ENCODE peak calls at places on chromosome 6, in five cellular contexts. One of them, this sample, is unnamed.

GRCh38 chr6:42335896-42336295 is 115.8 kb downstream of the TRERF1 start:
- DNase-seq in IMR-90: peak; percentile 20
- DNase-seq in neuronal stem cell: no peak
- DNase-seq in H1: no peak
- DNase-seq in mesenchymal stem cell: no peak
- DNase-seq in this sample: no peak

GRCh38 chr6:152170702-152171667 is 363.5 kb downstream of the ESR1 start:
- DNase-seq in IMR-90: peak; percentile 75
- DNase-seq in neuronal stem cell: no peak
- DNase-seq in H1: no peak
- DNase-seq in mesenchymal stem cell: peak; percentile 13
- DNase-seq in this sample: no peak

GRCh38 chr6:2942916-2943563 is 28.3 kb downstream of the SERPINB6 start:
- DNase-seq in IMR-90: no peak
- DNase-seq in neuronal stem cell: no peak
- DNase-seq in H1: peak; percentile 38
- DNase-seq in mesenchymal stem cell: no peak
- DNase-seq in this sample: no peak

GRCh38 chr6:36731622-36732310 is 34.1 kb downstream of the RAB44 start:
- DNase-seq in IMR-90: no peak
- DNase-seq in neuronal stem cell: no peak
- DNase-seq in H1: no peak
- DNase-seq in mesenchymal stem cell: no peak
- DNase-seq in this sample: no peak

GRCh38 chr6:84260926-84261325 is 33.5 kb upstream of the CEP162 start:
- DNase-seq in IMR-90: no peak
- DNase-seq in neuronal stem cell: no peak
- DNase-seq in H1: no peak
- DNase-seq in mesenchymal stem cell: no peak
- DNase-seq in this sample: no peak

GRCh38 chr6:154370545-154370944 is 13.9 kb upstream of the IPCEF1 start:
- DNase-seq in IMR-90: peak; percentile 58
- DNase-seq in neuronal stem cell: no peak
- DNase-seq in H1: no peak
- DNase-seq in mesenchymal stem cell: peak; percentile 41
- DNase-seq in this sample: no peak

GRCh38 chr6:12164508-12164770 is 125.7 kb upstream of the EDN1 start:
- DNase-seq in IMR-90: peak; percentile 48
- DNase-seq in neuronal stem cell: no peak
- DNase-seq in H1: no peak
- DNase-seq in mesenchymal stem cell: no peak
- DNase-seq in this sample: no peak

GRCh38 chr6:111721677-111722219 is 116.1 kb upstream of the TRAF3IP2 start:
- DNase-seq in IMR-90: peak; percentile 44
- DNase-seq in neuronal stem cell: no peak
- DNase-seq in H1: peak; percentile 84
- DNase-seq in mesenchymal stem cell: no peak
- DNase-seq in this sample: peak; percentile 52

GRCh38 chr6:9398794-9399373 is 963.5 kb upstream of the SLC35B3 start:
- DNase-seq in IMR-90: no peak
- DNase-seq in neuronal stem cell: no peak
- DNase-seq in H1: no peak
- DNase-seq in mesenchymal stem cell: no peak
- DNase-seq in this sample: no peak

GRCh38 chr6:27553123-27553904 is 80.4 kb upstream of the ZNF184 start:
- DNase-seq in IMR-90: peak; percentile 57
- DNase-seq in neuronal stem cell: no peak
- DNase-seq in H1: peak; percentile 94
- DNase-seq in mesenchymal stem cell: peak; percentile 51
- DNase-seq in this sample: peak; percentile 81

GRCh38 chr6:128598561-128598960 is 78.2 kb upstream of the PTPRK start:
- DNase-seq in IMR-90: no peak
- DNase-seq in neuronal stem cell: no peak
- DNase-seq in H1: no peak
- DNase-seq in mesenchymal stem cell: no peak
- DNase-seq in this sample: no peak

GRCh38 chr6:8006208-8006607 is 58.0 kb downstream of the BLOC1S5 start:
- DNase-seq in IMR-90: peak; percentile 51
- DNase-seq in neuronal stem cell: no peak
- DNase-seq in H1: no peak
- DNase-seq in mesenchymal stem cell: peak; percentile 39
- DNase-seq in this sample: no peak

GRCh38 chr6:31871068-31871659 is 7.6 kb downstream of the SLC44A4 start:
- DNase-seq in IMR-90: peak; percentile 38
- DNase-seq in neuronal stem cell: no peak
- DNase-seq in H1: no peak
- DNase-seq in mesenchymal stem cell: no peak
- DNase-seq in this sample: no peak

GRCh38 chr6:30730611-30731435 is 10.7 kb downstream of the TUBB start:
- DNase-seq in IMR-90: peak; percentile 47
- DNase-seq in neuronal stem cell: no peak
- DNase-seq in H1: peak; percentile 87
- DNase-seq in mesenchymal stem cell: peak; percentile 27
- DNase-seq in this sample: peak; percentile 92

GRCh38 chr6:89836637-89837222 is 7.0 kb downstream of the CASP8AP2 start:
- DNase-seq in IMR-90: no peak
- DNase-seq in neuronal stem cell: no peak
- DNase-seq in H1: no peak
- DNase-seq in mesenchymal stem cell: no peak
- DNase-seq in this sample: no peak

GRCh38 chr6:101806241-101806640 is 412.7 kb downstream of the GRIK2 start:
- DNase-seq in IMR-90: peak; percentile 92
- DNase-seq in neuronal stem cell: no peak
- DNase-seq in H1: no peak
- DNase-seq in mesenchymal stem cell: peak; percentile 38
- DNase-seq in this sample: no peak

GRCh38 chr6:56370127-56370540 is 122.8 kb upstream of the COL21A1 start:
- DNase-seq in IMR-90: no peak
- DNase-seq in neuronal stem cell: peak; percentile 17
- DNase-seq in H1: no peak
- DNase-seq in mesenchymal stem cell: peak; percentile 54
- DNase-seq in this sample: peak; percentile 71

GRCh38 chr6:87944541-87944954 is 103.1 kb upstream of the SPACA1 start:
- DNase-seq in IMR-90: peak; percentile 36
- DNase-seq in neuronal stem cell: no peak
- DNase-seq in H1: no peak
- DNase-seq in mesenchymal stem cell: peak; percentile 60
- DNase-seq in this sample: peak; percentile 49

GRCh38 chr6:118940770-118941169 is 5.8 kb upstream of the MCM9 start:
- DNase-seq in IMR-90: no peak
- DNase-seq in neuronal stem cell: no peak
- DNase-seq in H1: no peak
- DNase-seq in mesenchymal stem cell: no peak
- DNase-seq in this sample: no peak

GRCh38 chr6:29589423-29590048 is 4.6 kb downstream of the OR2H2 start:
- DNase-seq in IMR-90: peak; percentile 47
- DNase-seq in neuronal stem cell: peak; percentile 53
- DNase-seq in H1: peak; percentile 75
- DNase-seq in mesenchymal stem cell: peak; percentile 50
- DNase-seq in this sample: peak; percentile 49

GRCh38 chr6:1678201-1678600 is 68.5 kb downstream of the FOXC1 start:
- DNase-seq in IMR-90: no peak
- DNase-seq in neuronal stem cell: no peak
- DNase-seq in H1: no peak
- DNase-seq in mesenchymal stem cell: no peak
- DNase-seq in this sample: no peak

GRCh38 chr6:112480551-112480950 is 133.4 kb downstream of the RFPL4B start:
- DNase-seq in IMR-90: peak; percentile 82
- DNase-seq in neuronal stem cell: no peak
- DNase-seq in H1: no peak
- DNase-seq in mesenchymal stem cell: peak; percentile 37
- DNase-seq in this sample: no peak

GRCh38 chr6:138307816-138308727 is 69.6 kb upstream of the SMIM28 start:
- DNase-seq in IMR-90: no peak
- DNase-seq in neuronal stem cell: no peak
- DNase-seq in H1: no peak
- DNase-seq in mesenchymal stem cell: no peak
- DNase-seq in this sample: no peak

GRCh38 chr6:74931567-74931966 is 274.3 kb downstream of the COL12A1 start:
- DNase-seq in IMR-90: peak; percentile 86
- DNase-seq in neuronal stem cell: no peak
- DNase-seq in H1: no peak
- DNase-seq in mesenchymal stem cell: peak; percentile 25
- DNase-seq in this sample: no peak

GRCh38 chr6:73234732-73235131 is 9.4 kb upstream of the KHDC1L start:
- DNase-seq in IMR-90: peak; percentile 87
- DNase-seq in neuronal stem cell: no peak
- DNase-seq in H1: no peak
- DNase-seq in mesenchymal stem cell: peak; percentile 49
- DNase-seq in this sample: no peak

GRCh38 chr6:11538049-11538798 is 675 bp downstream of the TMEM170B start:
- DNase-seq in IMR-90: no peak
- DNase-seq in neuronal stem cell: peak; percentile 33
- DNase-seq in H1: peak; percentile 68
- DNase-seq in mesenchymal stem cell: peak; percentile 36
- DNase-seq in this sample: peak; percentile 37

GRCh38 chr6:125316621-125317020 is 14.9 kb upstream of the HDDC2 start:
- DNase-seq in IMR-90: no peak
- DNase-seq in neuronal stem cell: peak; percentile 33
- DNase-seq in H1: no peak
- DNase-seq in mesenchymal stem cell: no peak
- DNase-seq in this sample: no peak

GRCh38 chr6:164690241-164690640 is 619.2 kb downstream of the C6orf118 start:
- DNase-seq in IMR-90: no peak
- DNase-seq in neuronal stem cell: no peak
- DNase-seq in H1: no peak
- DNase-seq in mesenchymal stem cell: no peak
- DNase-seq in this sample: no peak

GRCh38 chr6:160077526-160077925 is 44.1 kb upstream of the SLC22A1 start:
- DNase-seq in IMR-90: peak; percentile 71
- DNase-seq in neuronal stem cell: no peak
- DNase-seq in H1: no peak
- DNase-seq in mesenchymal stem cell: peak; percentile 13
- DNase-seq in this sample: no peak

GRCh38 chr6:40631760-40632159 is 44.6 kb upstream of the LRFN2 start:
- DNase-seq in IMR-90: no peak
- DNase-seq in neuronal stem cell: no peak
- DNase-seq in H1: no peak
- DNase-seq in mesenchymal stem cell: no peak
- DNase-seq in this sample: no peak

GRCh38 chr6:151240036-151240685 is 394 bp downstream of the AKAP12 start:
- DNase-seq in IMR-90: peak; percentile 64
- DNase-seq in neuronal stem cell: peak; percentile 92
- DNase-seq in H1: peak; percentile 85
- DNase-seq in mesenchymal stem cell: peak; percentile 91
- DNase-seq in this sample: peak; percentile 94

GRCh38 chr6:136763716-136764521 is 28.4 kb downstream of the MAP3K5 start:
- DNase-seq in IMR-90: no peak
- DNase-seq in neuronal stem cell: no peak
- DNase-seq in H1: no peak
- DNase-seq in mesenchymal stem cell: no peak
- DNase-seq in this sample: no peak

GRCh38 chr6:12873706-12874105 is 157.1 kb downstream of the PHACTR1 start:
- DNase-seq in IMR-90: no peak
- DNase-seq in neuronal stem cell: no peak
- DNase-seq in H1: no peak
- DNase-seq in mesenchymal stem cell: no peak
- DNase-seq in this sample: no peak

GRCh38 chr6:107550241-107550840 is 60.4 kb downstream of the SOBP start:
- DNase-seq in IMR-90: no peak
- DNase-seq in neuronal stem cell: no peak
- DNase-seq in H1: no peak
- DNase-seq in mesenchymal stem cell: no peak
- DNase-seq in this sample: no peak

GRCh38 chr6:82057846-82058554 is 189.5 kb downstream of the IBTK start:
- DNase-seq in IMR-90: peak; percentile 57
- DNase-seq in neuronal stem cell: no peak
- DNase-seq in H1: no peak
- DNase-seq in mesenchymal stem cell: no peak
- DNase-seq in this sample: no peak

GRCh38 chr6:147201885-147202515 is 2.2 kb upstream of the STXBP5 start:
- DNase-seq in IMR-90: peak; percentile 21
- DNase-seq in neuronal stem cell: no peak
- DNase-seq in H1: no peak
- DNase-seq in mesenchymal stem cell: peak; percentile 53
- DNase-seq in this sample: peak; percentile 57

GRCh38 chr6:40845588-40845987 is 193.4 kb downstream of the UNC5CL start:
- DNase-seq in IMR-90: peak; percentile 37
- DNase-seq in neuronal stem cell: peak; percentile 50
- DNase-seq in H1: peak; percentile 73
- DNase-seq in mesenchymal stem cell: peak; percentile 59
- DNase-seq in this sample: peak; percentile 76

GRCh38 chr6:47478233-47479155 is 905 bp downstream of the CD2AP start:
- DNase-seq in IMR-90: peak; percentile 30
- DNase-seq in neuronal stem cell: no peak
- DNase-seq in H1: peak; percentile 77
- DNase-seq in mesenchymal stem cell: peak; percentile 50
- DNase-seq in this sample: no peak

GRCh38 chr6:34339971-34340370 is 52.5 kb downstream of the NUDT3 start:
- DNase-seq in IMR-90: no peak
- DNase-seq in neuronal stem cell: no peak
- DNase-seq in H1: no peak
- DNase-seq in mesenchymal stem cell: no peak
- DNase-seq in this sample: no peak

GRCh38 chr6:34342247-34342646 is 50.2 kb downstream of the NUDT3 start:
- DNase-seq in IMR-90: no peak
- DNase-seq in neuronal stem cell: no peak
- DNase-seq in H1: no peak
- DNase-seq in mesenchymal stem cell: no peak
- DNase-seq in this sample: no peak

GRCh38 chr6:34340394-34340793 is 52.1 kb downstream of the NUDT3 start:
- DNase-seq in IMR-90: no peak
- DNase-seq in neuronal stem cell: no peak
- DNase-seq in H1: no peak
- DNase-seq in mesenchymal stem cell: no peak
- DNase-seq in this sample: no peak

GRCh38 chr6:34341481-34341971 is 50.9 kb downstream of the NUDT3 start:
- DNase-seq in IMR-90: peak; percentile 75
- DNase-seq in neuronal stem cell: no peak
- DNase-seq in H1: no peak
- DNase-seq in mesenchymal stem cell: peak; percentile 65
- DNase-seq in this sample: no peak

GRCh38 chr6:34340906-34341480 is 51.5 kb downstream of the NUDT3 start:
- DNase-seq in IMR-90: no peak
- DNase-seq in neuronal stem cell: no peak
- DNase-seq in H1: no peak
- DNase-seq in mesenchymal stem cell: no peak
- DNase-seq in this sample: no peak
- H2BK15ac ChIP-seq in IMR-90: no peak overlapping the region
- H2BK15ac ChIP-seq in neuronal stem cell: no peak overlapping the region
- H2BK15ac ChIP-seq in H1: no peak overlapping the region
- H2BK15ac ChIP-seq in mesenchymal stem cell: no peak overlapping the region
- H2BK15ac ChIP-seq in this sample: no peak overlapping the region

GRCh38 chr6:157037165-157037564 is 260.0 kb downstream of the ARID1B start:
- DNase-seq in IMR-90: no peak
- DNase-seq in neuronal stem cell: no peak
- DNase-seq in H1: no peak
- DNase-seq in mesenchymal stem cell: no peak
- DNase-seq in this sample: no peak
- H4K91ac ChIP-seq in IMR-90: no peak overlapping the region
- H4K91ac ChIP-seq in neuronal stem cell: no peak overlapping the region
- H4K91ac ChIP-seq in H1: no peak overlapping the region
- H4K91ac ChIP-seq in mesenchymal stem cell: no peak overlapping the region
- H4K91ac ChIP-seq in this sample: no peak overlapping the region

GRCh38 chr6:69866351-69867074 is at the start of gene COL19A1:
- DNase-seq in IMR-90: no peak
- DNase-seq in neuronal stem cell: peak; percentile 32
- DNase-seq in H1: peak; percentile 60
- DNase-seq in mesenchymal stem cell: peak; percentile 38
- DNase-seq in this sample: peak; percentile 56
- H2AFZ ChIP-seq in IMR-90: peak within 1 kb of the TSS; percentile 78
- H2AFZ ChIP-seq in neuronal stem cell: peak within 1 kb of the TSS; percentile 100
- H2AFZ ChIP-seq in H1: peak within 1 kb of the TSS; percentile 65
- H2AFZ ChIP-seq in mesenchymal stem cell: peak within 1 kb of the TSS; percentile 54
- H2AFZ ChIP-seq in this sample: no peak within 1 kb of the TSS

GRCh38 chr6:15429146-15430110 is 183.6 kb downstream of the JARID2 start:
- DNase-seq in IMR-90: peak; percentile 70
- DNase-seq in neuronal stem cell: no peak
- DNase-seq in H1: no peak
- DNase-seq in mesenchymal stem cell: peak; percentile 81
- DNase-seq in this sample: no peak
- H2BK15ac ChIP-seq in IMR-90: no peak overlapping the region
- H2BK15ac ChIP-seq in neuronal stem cell: no peak overlapping the region
- H2BK15ac ChIP-seq in H1: no peak overlapping the region
- H2BK15ac ChIP-seq in mesenchymal stem cell: no peak overlapping the region
- H2BK15ac ChIP-seq in this sample: no peak overlapping the region